ENCODE peak calls at places on chromosomes 7 and 10, in four cellular contexts. One of them, this sample, is unnamed. For H3K4me1 and H3K36me3, the result is how much of the 10 kb centered on the place peaks cover.

GRCh38 chr7:130841416-130841815 is 107.4 kb upstream of the KLF14 start:
- DNase-seq in cardiac muscle cell: no peak
- DNase-seq in mammary epithelial cell: no peak
- DNase-seq in mucosa of descending colon: no peak
- DNase-seq in this sample: no peak

GRCh38 chr10:69262249-69262864 is 15.9 kb upstream of the HK1 start:
- DNase-seq in mammary epithelial cell: no peak
- DNase-seq in cardiac muscle cell: no peak
- DNase-seq in mucosa of descending colon: no peak
- DNase-seq in this sample: no peak

GRCh38 chr10:73934074-73934473 is 23.1 kb downstream of the PLAU start:
- DNase-seq in cardiac muscle cell: no peak
- DNase-seq in mammary epithelial cell: no peak
- DNase-seq in mucosa of descending colon: no peak
- DNase-seq in this sample: no peak

GRCh38 chr10:132016514-132016913 is 34.8 kb upstream of the BNIP3 start:
- DNase-seq in mucosa of descending colon: no peak
- DNase-seq in mammary epithelial cell: no peak
- DNase-seq in cardiac muscle cell: no peak
- DNase-seq in this sample: no peak

GRCh38 chr7:108001759-108002725 is 919 bp downstream of the LAMB1 start:
- DNase-seq in mammary epithelial cell: peak
- DNase-seq in cardiac muscle cell: no peak
- DNase-seq in mucosa of descending colon: peak
- DNase-seq in this sample: no peak

GRCh38 chr10:132913559-132914115 is 28.7 kb downstream of the CFAP46 start:
- DNase-seq in cardiac muscle cell: no peak
- DNase-seq in mammary epithelial cell: no peak
- DNase-seq in mucosa of descending colon: no peak
- DNase-seq in this sample: no peak

GRCh38 chr7:28990200-28990960 is 32.2 kb upstream of the TRIL start:
- DNase-seq in mucosa of descending colon: no peak
- DNase-seq in mammary epithelial cell: no peak
- DNase-seq in cardiac muscle cell: peak
- DNase-seq in this sample: no peak

GRCh38 chr7:36777062-36777461 is 52.8 kb upstream of the AOAH start:
- DNase-seq in mammary epithelial cell: no peak
- DNase-seq in mucosa of descending colon: no peak
- DNase-seq in cardiac muscle cell: no peak
- DNase-seq in this sample: peak

GRCh38 chr10:14904316-14904732 is 25.7 kb downstream of the SUV39H2 start:
- DNase-seq in mammary epithelial cell: no peak
- DNase-seq in cardiac muscle cell: peak
- DNase-seq in mucosa of descending colon: no peak
- DNase-seq in this sample: no peak

GRCh38 chr7:107672183-107672582 is 11.6 kb downstream of the SLC26A4 start:
- DNase-seq in cardiac muscle cell: no peak
- DNase-seq in mammary epithelial cell: no peak
- DNase-seq in mucosa of descending colon: no peak
- DNase-seq in this sample: no peak

GRCh38 chr7:148854975-148855374 is 29.1 kb downstream of the EZH2 start:
- DNase-seq in mucosa of descending colon: no peak
- DNase-seq in mammary epithelial cell: no peak
- DNase-seq in cardiac muscle cell: no peak
- DNase-seq in this sample: no peak

GRCh38 chr10:9792181-9792580 is 1225.5 kb upstream of the CELF2 start:
- DNase-seq in mammary epithelial cell: no peak
- DNase-seq in cardiac muscle cell: peak
- DNase-seq in mucosa of descending colon: no peak
- DNase-seq in this sample: no peak

GRCh38 chr10:19041176-19041575 is 7.4 kb upstream of the MALRD1 start:
- DNase-seq in mucosa of descending colon: no peak
- DNase-seq in cardiac muscle cell: no peak
- DNase-seq in mammary epithelial cell: no peak
- DNase-seq in this sample: no peak

GRCh38 chr7:127995866-127996215 is 35.4 kb downstream of the LRRC4 start:
- DNase-seq in mammary epithelial cell: no peak
- DNase-seq in mucosa of descending colon: no peak
- DNase-seq in cardiac muscle cell: peak
- DNase-seq in this sample: no peak

GRCh38 chr7:108430664-108431063 is 25.6 kb downstream of the NRCAM start:
- DNase-seq in cardiac muscle cell: no peak
- DNase-seq in mucosa of descending colon: no peak
- DNase-seq in mammary epithelial cell: no peak
- DNase-seq in this sample: no peak

GRCh38 chr7:4144801-4145470 is 537.2 kb upstream of the FOXK1 start:
- DNase-seq in mucosa of descending colon: no peak
- DNase-seq in mammary epithelial cell: no peak
- DNase-seq in cardiac muscle cell: peak
- DNase-seq in this sample: no peak

GRCh38 chr7:71459137-71459536 is 327.2 kb downstream of the GALNT17 start:
- DNase-seq in cardiac muscle cell: no peak
- DNase-seq in mammary epithelial cell: no peak
- DNase-seq in mucosa of descending colon: no peak
- DNase-seq in this sample: no peak

GRCh38 chr7:107312418-107312817 is 143.6 kb downstream of the HBP1 start:
- DNase-seq in cardiac muscle cell: no peak
- DNase-seq in mammary epithelial cell: peak
- DNase-seq in mucosa of descending colon: no peak
- DNase-seq in this sample: no peak

GRCh38 chr7:38330861-38331709 is 57.6 kb upstream of the TARP start:
- DNase-seq in mammary epithelial cell: no peak
- DNase-seq in cardiac muscle cell: no peak
- DNase-seq in mucosa of descending colon: no peak
- DNase-seq in this sample: no peak

GRCh38 chr10:122062831-122063674 is 74.1 kb downstream of the TACC2 start:
- DNase-seq in cardiac muscle cell: peak
- DNase-seq in mammary epithelial cell: peak
- DNase-seq in mucosa of descending colon: peak
- DNase-seq in this sample: peak

GRCh38 chr7:64559206-64559605 is 3.7 kb downstream of the ZNF680 start:
- DNase-seq in cardiac muscle cell: peak
- DNase-seq in mucosa of descending colon: no peak
- DNase-seq in mammary epithelial cell: no peak
- DNase-seq in this sample: no peak

GRCh38 chr7:108222236-108222892 is 92.2 kb upstream of the LAMB4 start:
- DNase-seq in mucosa of descending colon: no peak
- DNase-seq in cardiac muscle cell: peak
- DNase-seq in mammary epithelial cell: no peak
- DNase-seq in this sample: no peak

GRCh38 chr7:25296086-25296485 is 67.8 kb upstream of the NPVF start:
- DNase-seq in mucosa of descending colon: no peak
- DNase-seq in cardiac muscle cell: no peak
- DNase-seq in mammary epithelial cell: no peak
- DNase-seq in this sample: no peak

GRCh38 chr10:13340626-13341370 is 7.3 kb downstream of the SEPHS1 start:
- DNase-seq in mammary epithelial cell: no peak
- DNase-seq in cardiac muscle cell: no peak
- DNase-seq in mucosa of descending colon: no peak
- DNase-seq in this sample: no peak

GRCh38 chr10:110643670-110644597 is at the start of gene RBM20:
- DNase-seq in mammary epithelial cell: peak
- DNase-seq in cardiac muscle cell: peak
- DNase-seq in mucosa of descending colon: peak
- DNase-seq in this sample: peak

GRCh38 chr7:23264916-23265458 is 18.4 kb downstream of the GPNMB start:
- DNase-seq in cardiac muscle cell: no peak
- DNase-seq in mammary epithelial cell: no peak
- DNase-seq in mucosa of descending colon: no peak
- DNase-seq in this sample: no peak

GRCh38 chr7:144785491-144785890 is 50.4 kb downstream of the TPK1 start:
- DNase-seq in mammary epithelial cell: no peak
- DNase-seq in cardiac muscle cell: no peak
- DNase-seq in mucosa of descending colon: no peak
- DNase-seq in this sample: no peak

GRCh38 chr7:41385996-41386395 is 316.9 kb downstream of the INHBA start:
- DNase-seq in cardiac muscle cell: no peak
- DNase-seq in mammary epithelial cell: peak
- DNase-seq in mucosa of descending colon: no peak
- DNase-seq in this sample: no peak

GRCh38 chr10:53064609-53065008 is 292.0 kb upstream of the MBL2 start:
- DNase-seq in mammary epithelial cell: no peak
- DNase-seq in mucosa of descending colon: no peak
- DNase-seq in cardiac muscle cell: no peak
- DNase-seq in this sample: no peak

GRCh38 chr10:34080485-34081346 is 734.4 kb downstream of the PARD3 start:
- DNase-seq in mucosa of descending colon: no peak
- DNase-seq in cardiac muscle cell: peak
- DNase-seq in mammary epithelial cell: no peak
- DNase-seq in this sample: no peak

GRCh38 chr10:130333185-130333584 is 197.0 kb downstream of the GLRX3 start:
- DNase-seq in mammary epithelial cell: no peak
- DNase-seq in cardiac muscle cell: no peak
- DNase-seq in mucosa of descending colon: no peak
- DNase-seq in this sample: no peak

DNA sequence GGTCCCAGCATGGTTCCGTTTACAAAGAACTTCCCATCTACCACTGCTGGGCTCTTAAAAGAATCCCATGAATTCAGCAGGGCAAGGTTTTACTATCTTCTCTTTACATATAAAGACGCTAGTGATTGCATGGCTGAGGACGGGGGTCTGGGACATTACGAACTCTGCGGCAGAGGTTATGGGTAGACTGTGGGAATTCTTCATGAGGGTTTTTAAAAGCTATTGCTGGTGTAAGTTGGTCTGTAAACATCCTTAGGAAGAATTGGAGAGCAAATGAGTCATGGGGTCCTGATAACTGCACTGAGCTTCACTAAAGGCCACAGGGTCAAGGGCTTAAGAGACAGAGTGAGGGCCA is 53.1 kb upstream of the TMEM72 start:
- DNase-seq in cardiac muscle cell: no peak
- DNase-seq in mammary epithelial cell: no peak
- DNase-seq in mucosa of descending colon: no peak
- DNase-seq in this sample: no peak
- H3K4me1 ChIP-seq in cardiac muscle cell: under half
- H3K4me1 ChIP-seq in mammary epithelial cell: under half
- H3K4me1 ChIP-seq in mucosa of descending colon: under half
- H3K4me1 ChIP-seq in this sample: under half

GRCh38 chr7:135617781-135618180 is 44.5 kb upstream of the STMP1 start:
- DNase-seq in cardiac muscle cell: no peak
- DNase-seq in mucosa of descending colon: no peak
- DNase-seq in mammary epithelial cell: no peak
- DNase-seq in this sample: no peak
- H3K36me3 ChIP-seq in cardiac muscle cell: under half
- H3K36me3 ChIP-seq in mucosa of descending colon: under half
- H3K36me3 ChIP-seq in mammary epithelial cell: under half
- H3K36me3 ChIP-seq in this sample: under half

GRCh38 chr7:157294773-157295172 is 42.0 kb upstream of the DNAJB6 start:
- DNase-seq in mucosa of descending colon: no peak
- DNase-seq in mammary epithelial cell: no peak
- DNase-seq in cardiac muscle cell: no peak
- DNase-seq in this sample: no peak
- H3K4me1 ChIP-seq in mucosa of descending colon: under half
- H3K4me1 ChIP-seq in mammary epithelial cell: under half
- H3K4me1 ChIP-seq in cardiac muscle cell: under half
- H3K4me1 ChIP-seq in this sample: under half

GRCh38 chr10:48731141-48731540 is 46.5 kb downstream of the WDFY4 start:
- DNase-seq in cardiac muscle cell: no peak
- DNase-seq in mammary epithelial cell: no peak
- DNase-seq in mucosa of descending colon: no peak
- DNase-seq in this sample: no peak
- H3K36me3 ChIP-seq in cardiac muscle cell: under half
- H3K36me3 ChIP-seq in mammary epithelial cell: under half
- H3K36me3 ChIP-seq in mucosa of descending colon: under half
- H3K36me3 ChIP-seq in this sample: under half

GRCh38 chr7:139094030-139094429 is 15.5 kb downstream of the ZC3HAV1 start:
- DNase-seq in mammary epithelial cell: no peak
- DNase-seq in mucosa of descending colon: no peak
- DNase-seq in cardiac muscle cell: no peak
- DNase-seq in this sample: no peak
- H3K4me1 ChIP-seq in mammary epithelial cell: under half
- H3K4me1 ChIP-seq in mucosa of descending colon: under half
- H3K4me1 ChIP-seq in cardiac muscle cell: under half
- H3K4me1 ChIP-seq in this sample: under half

GRCh38 chr7:76327610-76328009 is 25.1 kb downstream of the HSPB1 start:
- DNase-seq in cardiac muscle cell: no peak
- DNase-seq in mucosa of descending colon: no peak
- DNase-seq in mammary epithelial cell: no peak
- DNase-seq in this sample: no peak

GRCh38 chr7:76325092-76325491 is 22.6 kb downstream of the HSPB1 start:
- DNase-seq in mammary epithelial cell: no peak
- DNase-seq in mucosa of descending colon: no peak
- DNase-seq in cardiac muscle cell: no peak
- DNase-seq in this sample: no peak

GRCh38 chr7:76326646-76327233 is 24.3 kb downstream of the HSPB1 start:
- DNase-seq in mucosa of descending colon: no peak
- DNase-seq in mammary epithelial cell: no peak
- DNase-seq in cardiac muscle cell: peak
- DNase-seq in this sample: no peak

GRCh38 chr7:76328390-76328789 is 25.9 kb downstream of the HSPB1 start:
- DNase-seq in mucosa of descending colon: no peak
- DNase-seq in cardiac muscle cell: no peak
- DNase-seq in mammary epithelial cell: no peak
- DNase-seq in this sample: no peak

DNA sequence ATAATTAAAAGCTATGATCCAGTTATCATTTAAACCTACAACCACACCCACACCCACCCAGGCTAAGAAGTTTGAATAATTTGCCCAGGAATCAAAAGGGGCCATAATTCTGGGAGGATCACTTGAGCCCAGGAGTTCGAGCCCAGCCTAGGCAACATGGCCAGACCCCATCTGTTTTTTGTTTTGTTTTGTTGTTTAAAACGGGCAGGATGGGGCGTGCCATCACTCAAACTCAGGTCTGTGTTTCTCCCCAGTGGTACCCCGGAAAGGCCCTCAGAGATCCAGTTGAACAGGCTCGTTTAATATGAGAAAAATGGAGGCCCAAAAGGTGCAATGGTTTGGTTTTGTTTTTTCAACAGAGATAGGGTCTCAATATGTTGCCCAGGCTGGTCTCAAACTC is 23.3 kb downstream of the HSPB1 start:
- DNase-seq in cardiac muscle cell: no peak
- DNase-seq in mammary epithelial cell: no peak
- DNase-seq in mucosa of descending colon: no peak
- DNase-seq in this sample: no peak
- H3K36me3 ChIP-seq in cardiac muscle cell: under half
- H3K36me3 ChIP-seq in mammary epithelial cell: under half
- H3K36me3 ChIP-seq in mucosa of descending colon: under half
- H3K36me3 ChIP-seq in this sample: under half

This sample was measured in upper lobe of left lung.